ENCODE peak calls at places on chromosomes 5 and 9, in seven cellular contexts. X is NAMALWA; W is posterior vena cava; Z is stimulated activated CD4-positive, alpha-beta T cell treated with anti-CD3 and anti-CD28 coated beads, Interleukin-15, amount 100 ng/mL, for 24 hours; S is activated T-cell treated with anti-CD3 and anti-CD28 coated beads, Interleukin-2, amount 50 U/mL, for 72 hours; J is hippocampal formation; D is NCI-H1417. Q is an unnamed sample.

GRCh38 chr5:118243613-118244012 is 744.7 kb downstream of the DTWD2 start:
- DNase-seq in Z (no peak), J (no peak), D (no peak), X (no peak), W (no peak), S (no peak), Q (no peak)

GRCh38 chr9:31302620-31303418 is 1081.6 kb upstream of the ACO1 start:
- DNase-seq in W (no peak), X (peak), D (no peak), S (no peak), Z (no peak), J (no peak), Q (no peak)

GRCh38 chr5:56164371-56164770 is 68.8 kb downstream of the ANKRD55 start:
- DNase-seq in Z (no peak), S (no peak), X (no peak), D (peak), J (peak), W (no peak), Q (no peak)

GRCh38 chr9:95406114-95406513 is 88.6 kb upstream of the FANCC start:
- DNase-seq in D (no peak), X (no peak), J (no peak), W (no peak), Z (no peak), S (no peak), Q (no peak)

GRCh38 chr9:124032247-124032646 is 20.7 kb downstream of the LHX2 start:
- DNase-seq in X (no peak), D (no peak), Z (no peak), S (no peak), J (no peak), W (peak), Q (no peak)

GRCh38 chr5:149238540-149238939 is 33.1 kb upstream of the AFAP1L1 start:
- DNase-seq in S (no peak), Z (no peak), X (no peak), J (no peak), W (no peak), D (no peak), Q (no peak)

GRCh38 chr9:87445646-87446045 is 52.0 kb upstream of the DAPK1 start:
- DNase-seq in Z (peak), W (no peak), S (peak), J (peak), D (no peak), X (peak), Q (no peak)

GRCh38 chr9:83972286-83972685 is 7.7 kb downstream of the HNRNPK start:
- DNase-seq in S (no peak), Z (no peak), J (no peak), X (peak), D (no peak), W (no peak), Q (no peak)

GRCh38 chr5:6714221-6715041 is 1.2 kb downstream of the TENT4A start:
- DNase-seq in Z (peak), W (peak), D (peak), S (no peak), J (no peak), X (peak), Q (no peak)

GRCh38 chr5:32331217-32331926 is 18.6 kb upstream of the MTMR12 start:
- DNase-seq in X (no peak), D (no peak), Z (no peak), J (no peak), W (no peak), S (no peak), Q (no peak)

GRCh38 chr5:52989025-52989780 is at the start of gene ITGA2:
- DNase-seq in Z (peak), D (peak), X (no peak), S (peak), W (peak), J (peak), Q (peak)

GRCh38 chr5:138946831-138947560 is 71.9 kb upstream of the LRRTM2 start:
- DNase-seq in W (no peak), S (no peak), X (no peak), Z (no peak), J (no peak), D (no peak), Q (no peak)

GRCh38 chr5:151298465-151298864 is 5.1 kb downstream of the SLC36A3 start:
- DNase-seq in J (no peak), X (no peak), S (no peak), Z (no peak), W (no peak), D (no peak), Q (no peak)

GRCh38 chr9:137317979-137318511 is 16.0 kb upstream of the NRARP start:
- DNase-seq in W (peak), S (no peak), J (no peak), Z (no peak), X (no peak), D (no peak), Q (no peak)

GRCh38 chr9:14238044-14238443 is 75.9 kb downstream of the NFIB start:
- DNase-seq in X (no peak), D (no peak), J (no peak), Z (no peak), S (no peak), W (no peak), Q (no peak)

GRCh38 chr5:179559280-179560252 is 9.2 kb downstream of the RUFY1 start:
- DNase-seq in D (peak), S (peak), X (peak), J (peak), Z (peak), W (peak), Q (peak)

GRCh38 chr9:133932176-133932575 is 59.9 kb downstream of the VAV2 start:
- DNase-seq in Z (no peak), S (no peak), X (no peak), W (no peak), J (no peak), D (no peak), Q (no peak)

Q was measured in cardiac septum.